ENCODE peak calls at places on chromosome 10, in four cellular contexts. One of them, this sample, is unnamed. For H3K9me2 and H3K79me2, the result is how much of the 10 kb centered on the place peaks cover.

GRCh38 chr10:37263304-37263703 is 137.9 kb downstream of the ANKRD30A start:
- DNase-seq in HCT116: no peak
- DNase-seq in PC-9: no peak
- DNase-seq in OCI-LY7: no peak
- DNase-seq in this sample: no peak

GRCh38 chr10:119370046-119370770 is 162.8 kb downstream of the GRK5 start:
- DNase-seq in HCT116: no peak
- DNase-seq in PC-9: no peak
- DNase-seq in OCI-LY7: no peak
- DNase-seq in this sample: peak

GRCh38 chr10:44253769-44254462 is 131.0 kb downstream of the CXCL12 start:
- DNase-seq in HCT116: no peak
- DNase-seq in PC-9: peak
- DNase-seq in OCI-LY7: no peak
- DNase-seq in this sample: peak

GRCh38 chr10:77317221-77317620 is 320.4 kb downstream of the KCNMA1 start:
- DNase-seq in HCT116: no peak
- DNase-seq in PC-9: no peak
- DNase-seq in OCI-LY7: no peak
- DNase-seq in this sample: no peak

GRCh38 chr10:7421519-7421918 is 10.7 kb upstream of the SFMBT2 start:
- DNase-seq in HCT116: no peak
- DNase-seq in PC-9: no peak
- DNase-seq in OCI-LY7: no peak
- DNase-seq in this sample: no peak

GRCh38 chr10:6112893-6113292 is 24.1 kb downstream of the RBM17 start:
- DNase-seq in HCT116: no peak
- DNase-seq in PC-9: no peak
- DNase-seq in OCI-LY7: no peak
- DNase-seq in this sample: no peak

GRCh38 chr10:13296476-13296875 is 3.4 kb downstream of the PHYH start:
- DNase-seq in HCT116: no peak
- DNase-seq in PC-9: no peak
- DNase-seq in OCI-LY7: no peak
- DNase-seq in this sample: no peak

GRCh38 chr10:60314306-60314940 is 75.3 kb downstream of the ANK3 start:
- DNase-seq in HCT116: peak
- DNase-seq in PC-9: peak
- DNase-seq in OCI-LY7: peak
- DNase-seq in this sample: peak

GRCh38 chr10:21184216-21184615 is 287.1 kb upstream of the NEBL start:
- DNase-seq in HCT116: no peak
- DNase-seq in PC-9: peak
- DNase-seq in OCI-LY7: no peak
- DNase-seq in this sample: no peak

GRCh38 chr10:95377950-95378349 is 87.1 kb upstream of the PDLIM1 start:
- DNase-seq in HCT116: no peak
- DNase-seq in PC-9: no peak
- DNase-seq in OCI-LY7: no peak
- DNase-seq in this sample: no peak

GRCh38 chr10:43623351-43623750 is 17.1 kb downstream of the ZNF485 start:
- DNase-seq in HCT116: no peak
- DNase-seq in PC-9: no peak
- DNase-seq in OCI-LY7: peak
- DNase-seq in this sample: no peak

GRCh38 chr10:78264361-78264760 is 230.7 kb downstream of the RPS24 start:
- DNase-seq in HCT116: no peak
- DNase-seq in PC-9: no peak
- DNase-seq in OCI-LY7: no peak
- DNase-seq in this sample: no peak

GRCh38 chr10:10421071-10421470 is 596.6 kb upstream of the CELF2 start:
- DNase-seq in HCT116: no peak
- DNase-seq in PC-9: no peak
- DNase-seq in OCI-LY7: no peak
- DNase-seq in this sample: no peak

GRCh38 chr10:35433851-35434426 is 97.6 kb downstream of the CCNY start:
- DNase-seq in HCT116: no peak
- DNase-seq in PC-9: peak
- DNase-seq in OCI-LY7: no peak
- DNase-seq in this sample: peak

GRCh38 chr10:931326-932318 is at the start of gene LARP4B:
- DNase-seq in HCT116: peak
- DNase-seq in PC-9: peak
- DNase-seq in OCI-LY7: peak
- DNase-seq in this sample: peak

GRCh38 chr10:91541481-91541880 is 91.4 kb downstream of the PPP1R3C start:
- DNase-seq in HCT116: no peak
- DNase-seq in PC-9: no peak
- DNase-seq in OCI-LY7: no peak
- DNase-seq in this sample: no peak

GRCh38 chr10:95832216-95833037 is 75.3 kb upstream of the CC2D2B start:
- DNase-seq in HCT116: no peak
- DNase-seq in PC-9: no peak
- DNase-seq in OCI-LY7: peak
- DNase-seq in this sample: no peak

GRCh38 chr10:130429809-130430208 is 293.6 kb downstream of the GLRX3 start:
- DNase-seq in HCT116: no peak
- DNase-seq in PC-9: no peak
- DNase-seq in OCI-LY7: no peak
- DNase-seq in this sample: no peak

GRCh38 chr10:128843972-128844371 is 623.1 kb upstream of the MGMT start:
- DNase-seq in HCT116: peak
- DNase-seq in PC-9: no peak
- DNase-seq in OCI-LY7: no peak
- DNase-seq in this sample: no peak

GRCh38 chr10:110802090-110802489 is 69.6 kb upstream of the PDCD4 start:
- DNase-seq in HCT116: no peak
- DNase-seq in PC-9: no peak
- DNase-seq in OCI-LY7: no peak
- DNase-seq in this sample: peak

GRCh38 chr10:70925377-70926214 is 37.2 kb upstream of the PCBD1 start:
- DNase-seq in HCT116: no peak
- DNase-seq in PC-9: no peak
- DNase-seq in OCI-LY7: peak
- DNase-seq in this sample: peak

GRCh38 chr10:108303149-108303548 is 1138.6 kb upstream of the SORCS1 start:
- DNase-seq in HCT116: no peak
- DNase-seq in PC-9: no peak
- DNase-seq in OCI-LY7: no peak
- DNase-seq in this sample: no peak

GRCh38 chr10:123222832-123223231 is 68.6 kb downstream of the BUB3 start:
- DNase-seq in HCT116: no peak
- DNase-seq in PC-9: no peak
- DNase-seq in OCI-LY7: no peak
- DNase-seq in this sample: no peak

GRCh38 chr10:11715815-11716494 is 26.2 kb upstream of the ECHDC3 start:
- DNase-seq in HCT116: no peak
- DNase-seq in PC-9: peak
- DNase-seq in OCI-LY7: no peak
- DNase-seq in this sample: peak

GRCh38 chr10:7411671-7412481 is 1.0 kb upstream of the SFMBT2 start:
- DNase-seq in HCT116: no peak
- DNase-seq in PC-9: no peak
- DNase-seq in OCI-LY7: no peak
- DNase-seq in this sample: peak

GRCh38 chr10:63415635-63416244 is 50.0 kb downstream of the JMJD1C start:
- DNase-seq in HCT116: no peak
- DNase-seq in PC-9: no peak
- DNase-seq in OCI-LY7: no peak
- DNase-seq in this sample: no peak

GRCh38 chr10:123241391-123242141 is 87.4 kb downstream of the BUB3 start:
- DNase-seq in HCT116: no peak
- DNase-seq in PC-9: no peak
- DNase-seq in OCI-LY7: peak
- DNase-seq in this sample: no peak

GRCh38 chr10:63666836-63667383 is 145.7 kb downstream of the REEP3 start:
- DNase-seq in HCT116: no peak
- DNase-seq in PC-9: peak
- DNase-seq in OCI-LY7: no peak
- DNase-seq in this sample: no peak

GRCh38 chr10:12081879-12082560 is 13.3 kb downstream of the DHTKD1 start:
- DNase-seq in HCT116: no peak
- DNase-seq in PC-9: no peak
- DNase-seq in OCI-LY7: no peak
- DNase-seq in this sample: no peak

GRCh38 chr10:59970396-59971368 is 64.3 kb upstream of the CCDC6 start:
- DNase-seq in HCT116: no peak
- DNase-seq in PC-9: no peak
- DNase-seq in OCI-LY7: peak
- DNase-seq in this sample: no peak

GRCh38 chr10:96188911-96189310 is 58.8 kb downstream of the ZNF518A start:
- DNase-seq in HCT116: no peak
- DNase-seq in PC-9: no peak
- DNase-seq in OCI-LY7: no peak
- DNase-seq in this sample: no peak

GRCh38 chr10:90977162-90977854 is 56.4 kb upstream of the ANKRD1 start:
- DNase-seq in HCT116: no peak
- DNase-seq in PC-9: no peak
- DNase-seq in OCI-LY7: no peak
- DNase-seq in this sample: no peak

GRCh38 chr10:68208424-68209042 is 23.4 kb downstream of the ATOH7 start:
- DNase-seq in HCT116: peak
- DNase-seq in PC-9: peak
- DNase-seq in OCI-LY7: peak
- DNase-seq in this sample: peak

GRCh38 chr10:66625709-66626590 is 299.9 kb upstream of the LRRTM3 start:
- DNase-seq in HCT116: no peak
- DNase-seq in PC-9: no peak
- DNase-seq in OCI-LY7: no peak
- DNase-seq in this sample: no peak

GRCh38 chr10:68261132-68261856 is 29.4 kb upstream of the ATOH7 start:
- DNase-seq in HCT116: no peak
- DNase-seq in PC-9: no peak
- DNase-seq in OCI-LY7: no peak
- DNase-seq in this sample: no peak

GRCh38 chr10:73841526-73842285 is 30.3 kb upstream of the NDST2 start:
- DNase-seq in HCT116: no peak
- DNase-seq in PC-9: no peak
- DNase-seq in OCI-LY7: no peak
- DNase-seq in this sample: no peak

GRCh38 chr10:35910234-35910633 is 268.1 kb upstream of the FZD8 start:
- DNase-seq in HCT116: no peak
- DNase-seq in PC-9: no peak
- DNase-seq in OCI-LY7: no peak
- DNase-seq in this sample: no peak

GRCh38 chr10:132532784-132533560 is 4.6 kb upstream of the INPP5A start:
- DNase-seq in HCT116: peak
- DNase-seq in PC-9: peak
- DNase-seq in OCI-LY7: no peak
- DNase-seq in this sample: no peak

GRCh38 chr10:100882681-100883321 is 30.0 kb upstream of the SLF2 start:
- DNase-seq in HCT116: no peak
- DNase-seq in PC-9: no peak
- DNase-seq in OCI-LY7: no peak
- DNase-seq in this sample: no peak
- H3K4me3 ChIP-seq in HCT116: no peak
- H3K4me3 ChIP-seq in PC-9: no peak
- H3K4me3 ChIP-seq in OCI-LY7: no peak
- H3K4me3 ChIP-seq in this sample: no peak

DNA sequence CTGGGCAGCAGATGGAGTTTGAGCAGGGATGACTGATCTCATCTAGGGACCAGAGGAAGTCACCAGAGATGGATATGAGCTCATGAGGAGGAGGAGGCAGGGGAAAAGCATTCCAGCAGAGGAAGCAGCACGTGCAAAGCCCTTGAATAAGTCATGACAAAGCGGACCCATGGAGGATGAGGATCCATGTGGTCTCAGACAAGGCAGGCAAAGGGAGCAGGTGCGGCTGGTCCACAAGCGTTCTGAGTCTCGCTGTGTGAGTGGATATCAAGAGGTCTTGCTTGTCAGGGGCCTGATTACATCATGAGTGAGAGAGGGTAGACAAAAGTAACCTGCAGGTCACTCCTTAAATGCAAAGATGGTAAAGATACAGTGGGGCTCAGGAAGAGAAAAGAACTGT is 307.6 kb downstream of the GRID1 start:
- DNase-seq in HCT116: no peak
- DNase-seq in PC-9: no peak
- DNase-seq in OCI-LY7: no peak
- DNase-seq in this sample: no peak
- H3K9me2 ChIP-seq in HCT116: under half
- H3K9me2 ChIP-seq in PC-9: under half
- H3K9me2 ChIP-seq in OCI-LY7: under half
- H3K9me2 ChIP-seq in this sample: under half

DNA sequence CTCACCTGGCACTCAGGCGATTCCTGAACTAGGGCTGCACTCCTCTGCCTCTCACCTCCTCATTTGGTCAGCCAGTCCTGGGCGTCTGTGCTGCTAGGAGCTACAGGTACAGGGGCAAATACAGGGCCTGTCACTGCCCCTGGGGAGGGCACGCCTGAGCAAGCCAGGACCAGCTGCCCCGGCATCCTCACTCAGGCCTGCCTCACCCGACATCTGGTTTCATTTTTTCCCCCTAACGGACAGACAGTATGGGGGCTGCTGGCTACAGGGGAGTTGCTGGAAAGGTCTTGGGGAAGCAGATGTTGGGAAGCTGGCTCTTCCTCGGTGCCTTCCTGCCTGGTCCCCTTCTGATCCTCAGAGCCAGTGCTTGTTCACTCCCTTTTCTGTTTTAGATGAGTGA is 77.3 kb upstream of the PPIF start:
- DNase-seq in HCT116: no peak
- DNase-seq in PC-9: no peak
- DNase-seq in OCI-LY7: no peak
- DNase-seq in this sample: no peak
- H3K79me2 ChIP-seq in HCT116: under half
- H3K79me2 ChIP-seq in PC-9: under half
- H3K79me2 ChIP-seq in OCI-LY7: under half
- H3K79me2 ChIP-seq in this sample: half or more

DNA sequence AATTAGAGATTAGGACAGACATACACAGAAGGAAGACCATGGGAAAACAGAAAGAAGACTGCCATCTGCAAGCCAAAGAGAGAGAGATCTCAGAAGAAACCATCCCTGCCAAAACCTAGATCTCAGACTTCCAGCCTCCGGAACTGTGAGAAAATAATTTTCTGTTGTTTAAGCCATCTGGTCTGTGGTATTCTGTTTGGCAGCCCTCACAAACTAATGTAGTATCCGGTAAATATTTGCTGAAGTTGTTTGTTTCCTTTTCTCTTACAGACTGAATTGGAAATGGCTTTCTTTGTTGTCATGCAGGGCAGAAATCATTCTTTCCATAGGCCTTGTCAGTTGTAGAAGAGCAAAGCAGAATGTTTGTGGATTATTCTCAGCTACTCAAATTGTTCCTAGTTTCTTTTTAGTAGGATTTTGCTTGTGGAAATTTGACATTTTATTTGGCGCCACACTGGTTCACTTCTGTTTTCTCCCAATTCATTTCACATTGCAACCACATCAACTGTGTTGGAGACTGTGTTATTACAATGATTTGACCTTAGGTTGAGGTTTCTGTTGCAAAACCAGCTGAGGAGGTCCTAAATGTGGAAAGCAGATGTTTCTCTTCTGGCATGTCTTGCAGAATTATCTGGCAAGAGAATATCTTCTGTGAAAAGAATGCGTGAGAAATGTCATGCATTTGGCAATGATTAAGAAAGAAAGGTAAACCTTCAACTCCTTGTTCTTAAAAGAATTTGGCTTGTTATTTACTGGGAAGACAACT is 25.9 kb downstream of the ACTA2 start:
- DNase-seq in HCT116: no peak
- DNase-seq in PC-9: no peak
- DNase-seq in OCI-LY7: no peak
- DNase-seq in this sample: no peak
- H3K4me3 ChIP-seq in HCT116: no peak
- H3K4me3 ChIP-seq in PC-9: no peak
- H3K4me3 ChIP-seq in OCI-LY7: no peak
- H3K4me3 ChIP-seq in this sample: no peak